ENCODE peak calls at places on chromosome 6, in five cellular contexts. L is A549, H is GM12878, M is K562, Q is H1. G is an unnamed sample.

GRCh38 chr6:41306187-41306854 is 19.8 kb upstream of the TREM1 start:
- DNase-seq in L (peak), H (no peak), M (peak), Q (no peak), G (peak)

GRCh38 chr6:160428069-160428430 is 79.9 kb downstream of the SLC22A3 start:
- DNase-seq in L (no peak), H (no peak), M (no peak), Q (no peak), G (no peak)

GRCh38 chr6:103783344-103783743 is 1076.4 kb downstream of the HACE1 start:
- DNase-seq in L (no peak), H (no peak), M (no peak), Q (no peak), G (no peak)

GRCh38 chr6:170053966-170054661 is 236.8 kb downstream of the DLL1 start:
- DNase-seq in L (no peak), H (no peak), M (no peak), Q (no peak), G (no peak)

GRCh38 chr6:52537001-52537753 is 39.7 kb downstream of the TRAM2 start:
- DNase-seq in L (no peak), H (peak), M (no peak), Q (no peak), G (no peak)

GRCh38 chr6:20540683-20541082 is 6.4 kb downstream of the CDKAL1 start:
- DNase-seq in L (no peak), H (no peak), M (no peak), Q (no peak), G (peak)

GRCh38 chr6:8219352-8219943 is 117.1 kb upstream of the EEF1E1 start:
- DNase-seq in L (peak), H (no peak), M (peak), Q (peak), G (peak)

GRCh38 chr6:98839788-98840361 is 5.5 kb downstream of the POU3F2 start:
- DNase-seq in L (no peak), H (no peak), M (no peak), Q (no peak), G (peak)

GRCh38 chr6:106535012-106535411 is 94.3 kb downstream of the RTN4IP1 start:
- DNase-seq in L (no peak), H (no peak), M (no peak), Q (no peak), G (no peak)

GRCh38 chr6:166351715-166352285 is 9.5 kb upstream of the SFT2D1 start:
- DNase-seq in L (no peak), H (peak), M (peak), Q (no peak), G (peak)

GRCh38 chr6:16840291-16840690 is 79.0 kb upstream of the ATXN1 start:
- DNase-seq in L (no peak), H (no peak), M (no peak), Q (no peak), G (no peak)

GRCh38 chr6:158290659-158291058 is 21.6 kb upstream of the TULP4 start:
- DNase-seq in L (no peak), H (peak), M (no peak), Q (no peak), G (no peak)

GRCh38 chr6:137150072-137150471 is 23.4 kb downstream of the IL22RA2 start:
- DNase-seq in L (no peak), H (no peak), M (no peak), Q (no peak), G (no peak)

GRCh38 chr6:106746660-106747059 is 117.3 kb downstream of the QRSL1 start:
- DNase-seq in L (peak), H (no peak), M (no peak), Q (no peak), G (peak)

GRCh38 chr6:74044417-74045096 is 348.6 kb downstream of the CD109 start:
- DNase-seq in L (peak), H (no peak), M (no peak), Q (no peak), G (no peak)

GRCh38 chr6:42099340-42100028 is 42.9 kb downstream of the C6orf132 start:
- DNase-seq in L (no peak), H (no peak), M (peak), Q (no peak), G (peak)

GRCh38 chr6:16663896-16664295 is 97.4 kb downstream of the ATXN1 start:
- DNase-seq in L (no peak), H (no peak), M (no peak), Q (no peak), G (no peak)

GRCh38 chr6:89350281-89351037 is 2.1 kb downstream of the UBE2J1 start:
- DNase-seq in L (no peak), H (no peak), M (peak), Q (no peak), G (no peak)

GRCh38 chr6:5728726-5729434 is 277.8 kb downstream of the NRN1 start:
- DNase-seq in L (no peak), H (no peak), M (no peak), Q (no peak), G (no peak)

GRCh38 chr6:32190946-32191677 is 1.1 kb upstream of the PBX2 start:
- DNase-seq in L (no peak), H (no peak), M (no peak), Q (no peak), G (no peak)

GRCh38 chr6:107230448-107230847 is 115.1 kb upstream of the BEND3 start:
- DNase-seq in L (no peak), H (no peak), M (no peak), Q (no peak), G (no peak)

GRCh38 chr6:162906479-162906878 is 178.7 kb downstream of the PACRG start:
- DNase-seq in L (no peak), H (no peak), M (no peak), Q (no peak), G (no peak)

GRCh38 chr6:64081459-64081858 is 445.9 kb downstream of the PHF3 start:
- DNase-seq in L (no peak), H (no peak), M (no peak), Q (no peak), G (no peak)

GRCh38 chr6:107629545-107630147 is 139.7 kb downstream of the SOBP start:
- DNase-seq in L (no peak), H (no peak), M (no peak), Q (no peak), G (no peak)

GRCh38 chr6:143941852-143942627 is 66.0 kb downstream of the PLAGL1 start:
- DNase-seq in L (peak), H (no peak), M (peak), Q (peak), G (peak)

GRCh38 chr6:95230071-95230740 is 347.1 kb upstream of the MANEA start:
- DNase-seq in L (no peak), H (no peak), M (no peak), Q (no peak), G (no peak)

GRCh38 chr6:37981626-37982025 is 162.1 kb downstream of the ZFAND3 start:
- DNase-seq in L (no peak), H (no peak), M (no peak), Q (no peak), G (no peak)

GRCh38 chr6:37977715-37978114 is 158.2 kb downstream of the ZFAND3 start:
- DNase-seq in L (no peak), H (no peak), M (no peak), Q (no peak), G (no peak)

GRCh38 chr6:37982320-37982719 is 162.8 kb downstream of the ZFAND3 start:
- DNase-seq in L (no peak), H (no peak), M (no peak), Q (no peak), G (no peak)

GRCh38 chr6:37980222-37980595 is 160.7 kb downstream of the ZFAND3 start:
- DNase-seq in L (no peak), H (no peak), M (no peak), Q (no peak), G (no peak)

DNA sequence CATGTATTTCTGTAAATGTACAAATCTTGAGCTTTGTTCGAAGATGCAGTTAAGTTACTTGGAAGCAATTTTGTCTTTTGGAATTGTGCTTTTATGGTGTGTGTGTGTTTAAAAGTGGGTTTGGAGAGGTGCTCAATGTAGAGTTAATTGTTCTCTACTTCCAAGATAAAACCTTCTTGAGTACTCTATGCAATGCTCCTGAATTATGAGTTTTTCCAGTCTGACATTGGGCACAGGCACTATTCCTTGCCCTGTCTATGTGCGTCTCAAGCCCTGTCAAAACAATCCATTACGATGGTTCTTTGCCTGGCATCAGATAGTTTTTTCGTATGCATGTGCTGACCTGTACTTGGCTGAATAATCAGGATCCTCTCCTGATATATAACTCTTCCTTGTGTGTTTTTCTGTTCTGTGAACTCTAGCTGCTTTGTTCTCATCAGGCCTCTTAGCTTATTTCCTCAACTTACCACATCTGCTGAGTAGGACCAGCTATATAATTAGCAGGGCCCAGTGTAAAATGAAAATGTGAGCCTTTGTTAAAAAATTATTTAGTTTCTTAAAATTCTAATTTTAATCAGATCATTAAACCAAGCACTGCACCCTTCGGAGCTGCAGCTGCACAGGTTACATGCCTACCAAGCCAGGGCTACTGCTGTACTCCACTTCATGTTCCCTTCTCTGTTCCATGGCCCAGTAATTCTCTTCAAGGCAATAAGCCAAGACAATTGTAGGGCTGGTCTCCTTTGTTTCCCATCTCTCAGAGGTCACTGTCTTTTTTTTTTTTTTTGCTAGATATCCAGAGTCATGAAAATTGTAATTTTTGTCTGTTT is 160.1 kb downstream of the ZFAND3 start:
- DNase-seq in L (no peak), H (no peak), M (no peak), Q (no peak), G (no peak)
- TF ChIP-seq KDM1A in L (no peak), H (no peak), M (no peak), Q (no peak), G (no peak)

GRCh38 chr6:112150363-112150762 is 63.0 kb downstream of the FAM229B start:
- DNase-seq in L (no peak), H (no peak), M (no peak), Q (no peak), G (no peak)

GRCh38 chr6:112149719-112150263 is 62.4 kb downstream of the FAM229B start:
- DNase-seq in L (no peak), H (no peak), M (no peak), Q (no peak), G (no peak)

GRCh38 chr6:112145080-112145573 is 57.7 kb downstream of the FAM229B start:
- DNase-seq in L (no peak), H (no peak), M (no peak), Q (no peak), G (peak)

GRCh38 chr6:112149236-112149635 is 61.8 kb downstream of the FAM229B start:
- DNase-seq in L (no peak), H (no peak), M (no peak), Q (no peak), G (no peak)

GRCh38 chr6:112148103-112148502 is 60.7 kb downstream of the FAM229B start:
- DNase-seq in L (no peak), H (no peak), M (no peak), Q (no peak), G (no peak)
- TF ChIP-seq KDM1A in L (no peak), H (no peak), M (no peak), Q (no peak), G (no peak)

GRCh38 chr6:30518505-30518850 is 29.2 kb downstream of the HLA-E start:
- DNase-seq in L (no peak), H (no peak), M (no peak), Q (no peak), G (peak)
- TF ChIP-seq KDM1A in L (no peak), H (no peak), M (no peak), Q (no peak), G (no peak)

GRCh38 chr6:87747646-87748045 is 45.6 kb upstream of the AKIRIN2 start:
- DNase-seq in L (no peak), H (no peak), M (no peak), Q (no peak), G (no peak)
- TF ChIP-seq KDM1A in L (no peak), H (no peak), M (no peak), Q (no peak), G (no peak)

DNA sequence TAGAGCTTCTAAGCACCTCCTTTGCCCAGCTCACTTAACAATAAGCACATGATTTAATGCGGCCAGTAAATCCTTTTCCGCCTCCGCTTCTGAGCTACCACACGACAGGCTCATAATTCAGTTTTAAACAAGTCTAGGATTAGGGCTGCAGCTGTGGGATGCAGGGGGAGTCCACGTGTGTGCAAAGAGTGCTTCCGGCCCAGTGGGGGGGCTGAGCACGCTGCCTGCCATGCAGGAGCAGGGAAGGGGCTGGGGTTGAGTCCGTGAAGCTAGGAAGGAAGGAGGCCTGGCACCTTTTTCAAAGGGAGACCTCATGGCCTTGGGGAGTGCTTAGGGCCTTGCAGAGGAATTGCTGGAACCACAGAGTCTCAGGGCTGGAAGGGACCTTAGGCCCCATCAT is 95.9 kb downstream of the VEGFA start:
- DNase-seq in L (no peak), H (no peak), M (no peak), Q (no peak), G (no peak)
- TF ChIP-seq KDM1A in L (no peak), H (no peak), M (no peak), Q (no peak), G (no peak)

GRCh38 chr6:105135907-105136432 is 43.8 kb downstream of the POPDC3 start:
- DNase-seq in L (no peak), H (no peak), M (no peak), Q (no peak), G (no peak)

GRCh38 chr6:105137388-105137787 is 42.4 kb downstream of the POPDC3 start:
- DNase-seq in L (no peak), H (no peak), M (no peak), Q (no peak), G (no peak)

GRCh38 chr6:105138141-105138540 is 41.7 kb downstream of the POPDC3 start:
- DNase-seq in L (no peak), H (no peak), M (no peak), Q (no peak), G (no peak)

GRCh38 chr6:105136433-105137350 is 43.1 kb downstream of the POPDC3 start:
- DNase-seq in L (peak), H (no peak), M (peak), Q (peak), G (no peak)

GRCh38 chr6:105135056-105135455 is 44.8 kb downstream of the POPDC3 start:
- DNase-seq in L (peak), H (no peak), M (no peak), Q (no peak), G (peak)
- TF ChIP-seq KDM1A in L (no peak), H (no peak), M (no peak), Q (no peak), G (no peak)

GRCh38 chr6:100512203-100512862 is 47.6 kb upstream of the SIM1 start:
- DNase-seq in L (no peak), H (no peak), M (no peak), Q (no peak), G (no peak)
- TF ChIP-seq KDM1A in L (no peak), H (no peak), M (no peak), Q (no peak), G (no peak)

DNA sequence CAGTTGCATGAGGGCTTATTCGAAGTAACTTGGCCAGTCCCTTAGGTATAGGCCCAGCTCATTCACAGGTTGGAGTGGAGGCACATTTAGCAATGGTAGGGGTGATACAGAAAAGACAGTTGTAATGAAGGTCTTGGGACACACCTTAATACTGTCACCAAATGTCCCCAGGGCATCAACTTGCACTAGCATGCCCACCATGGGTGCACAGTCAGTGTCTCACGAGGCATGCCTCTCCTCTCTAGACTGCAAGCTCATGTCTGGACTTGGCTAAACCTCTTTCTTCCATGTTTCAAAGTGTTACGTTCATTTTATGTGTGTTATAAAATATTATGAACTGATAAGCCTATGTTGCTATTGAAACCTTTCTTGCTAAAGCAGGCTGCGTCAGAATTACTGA is 124.0 kb upstream of the ECI2 start:
- DNase-seq in L (no peak), H (no peak), M (no peak), Q (no peak), G (no peak)
- TF ChIP-seq KDM1A in L (no peak), H (no peak), M (no peak), Q (no peak), G (no peak)

GRCh38 chr6:130223508-130223907 is 757 bp upstream of the SAMD3 start:
- DNase-seq in L (no peak), H (peak), M (no peak), Q (no peak), G (no peak)
- TF ChIP-seq KDM1A in L (no peak), H (no peak), M (no peak), Q (no peak), G (no peak)

G was measured in HepG2.